ENCODE peak calls at places on chromosomes 16 and 17, in six cellular contexts. Q is K562, G is GM12892, S is GM12878, P is HepG2, I is H1. U is an unnamed sample.

GRCh38 chr16:85303354-85303883 is 191.1 kb upstream of the CIBAR2 start:
- DNase-seq in Q (peak), G (peak), S (no peak), P (peak), I (no peak), U (peak)

GRCh38 chr17:61867033-61867432 is 3.7 kb upstream of the BRIP1 start:
- DNase-seq in Q (no peak), G (no peak), S (no peak), P (no peak), I (no peak), U (no peak)

GRCh38 chr16:30731411-30731810 is 16.8 kb upstream of the PHKG2 start:
- DNase-seq in Q (no peak), G (no peak), S (no peak), P (no peak), I (no peak), U (no peak)

GRCh38 chr16:81181013-81181720 is 57.3 kb upstream of the BCO1 start:
- DNase-seq in Q (peak), G (no peak), S (no peak), P (peak), I (peak), U (no peak)

GRCh38 chr16:88381820-88382451 is 823 bp upstream of the ZNF469 start:
- DNase-seq in Q (no peak), G (no peak), S (no peak), P (no peak), I (peak), U (no peak)

GRCh38 chr17:61053469-61053868 is 346.2 kb upstream of the TBX2 start:
- DNase-seq in Q (no peak), G (no peak), S (no peak), P (no peak), I (no peak), U (no peak)

GRCh38 chr17:57956311-57957119 is 1.3 kb upstream of the CUEDC1 start:
- DNase-seq in Q (no peak), G (no peak), S (peak), P (no peak), I (no peak), U (peak)

GRCh38 chr17:12178644-12179330 is 158.1 kb downstream of the MAP2K4 start:
- DNase-seq in Q (no peak), G (no peak), S (no peak), P (no peak), I (no peak), U (no peak)

GRCh38 chr17:35372846-35373531 is 432 bp downstream of the SLFN11 start:
- DNase-seq in Q (peak), G (no peak), S (no peak), P (no peak), I (no peak), U (peak)

GRCh38 chr17:77217566-77217965 is 76.8 kb downstream of the SEC14L1 start:
- DNase-seq in Q (no peak), G (no peak), S (no peak), P (no peak), I (no peak), U (no peak)

GRCh38 chr16:72434159-72434558 is 262.2 kb upstream of the PMFBP1 start:
- DNase-seq in Q (no peak), G (no peak), S (no peak), P (no peak), I (no peak), U (no peak)

GRCh38 chr17:48055531-48056245 is 7.5 kb downstream of the NFE2L1 start:
- DNase-seq in Q (no peak), G (no peak), S (peak), P (no peak), I (peak), U (no peak)

GRCh38 chr16:47013172-47013571 is 39.7 kb upstream of the DNAJA2 start:
- DNase-seq in Q (no peak), G (no peak), S (no peak), P (no peak), I (no peak), U (no peak)

GRCh38 chr16:10362077-10362863 is 23.6 kb upstream of the ATF7IP2 start:
- DNase-seq in Q (peak), G (no peak), S (peak), P (peak), I (no peak), U (no peak)

GRCh38 chr16:70156207-70156978 is 17.2 kb upstream of the CLEC18C start:
- DNase-seq in Q (peak), G (no peak), S (no peak), P (no peak), I (no peak), U (no peak)

GRCh38 chr16:53358884-53359283 is 75.4 kb upstream of the RBL2 start:
- DNase-seq in Q (no peak), G (peak), S (no peak), P (no peak), I (no peak), U (no peak)

GRCh38 chr16:3878610-3879009 is 1.9 kb downstream of the CREBBP start:
- DNase-seq in Q (no peak), G (no peak), S (no peak), P (no peak), I (no peak), U (no peak)

GRCh38 chr17:80889897-80890550 is 101.6 kb upstream of the CHMP6 start:
- DNase-seq in Q (no peak), G (no peak), S (no peak), P (no peak), I (no peak), U (no peak)

GRCh38 chr16:52561910-52562741 is 15.2 kb upstream of the TOX3 start:
- DNase-seq in Q (no peak), G (no peak), S (no peak), P (peak), I (no peak), U (no peak)

GRCh38 chr16:89484923-89485679 is 5.3 kb downstream of the ANKRD11 start:
- DNase-seq in Q (no peak), G (no peak), S (peak), P (no peak), I (no peak), U (no peak)

GRCh38 chr17:37479025-37479424 is 10.7 kb upstream of the DUSP14 start:
- DNase-seq in Q (no peak), G (no peak), S (no peak), P (no peak), I (no peak), U (no peak)

GRCh38 chr17:37478187-37478586 is 11.5 kb upstream of the DUSP14 start:
- DNase-seq in Q (no peak), G (no peak), S (no peak), P (no peak), I (no peak), U (no peak)

GRCh38 chr17:37475713-37476420 is 13.8 kb upstream of the DUSP14 start:
- DNase-seq in Q (no peak), G (no peak), S (no peak), P (no peak), I (no peak), U (no peak)

GRCh38 chr17:37480427-37480826 is 9.3 kb upstream of the DUSP14 start:
- DNase-seq in Q (no peak), G (no peak), S (no peak), P (no peak), I (no peak), U (no peak)

GRCh38 chr17:37476431-37477130 is 13.1 kb upstream of the DUSP14 start:
- DNase-seq in Q (no peak), G (no peak), S (no peak), P (peak), I (no peak), U (no peak)
- TF ChIP-seq POLR2AphosphoS5 in Q (no peak), G (no peak), S (no peak), P (no peak), I (no peak), U (no peak)

DNA sequence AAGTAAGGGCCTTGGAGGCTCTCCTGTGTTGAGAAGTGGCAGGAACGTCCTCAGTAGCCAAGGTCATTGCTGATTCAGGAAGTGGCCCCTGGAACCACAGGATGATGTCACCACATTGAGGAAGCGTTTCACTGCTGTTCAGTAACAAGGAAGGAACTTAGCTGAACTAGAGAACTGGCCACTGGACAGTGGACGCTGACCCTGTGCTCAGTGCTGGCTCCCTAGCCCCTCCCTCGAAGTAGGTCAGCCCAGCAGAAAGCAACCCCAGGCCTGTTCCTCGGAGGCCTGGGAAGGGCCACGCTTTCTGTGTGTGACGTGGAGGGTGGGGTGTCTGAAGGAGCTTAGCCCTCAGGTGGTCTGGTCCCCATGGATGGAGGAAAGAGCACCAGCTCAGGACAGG is 58.3 kb downstream of the B9D1 start:
- DNase-seq in Q (peak), G (no peak), S (no peak), P (peak), I (no peak), U (no peak)
- TF ChIP-seq TAF1 in Q (no peak), G (no peak), S (no peak), P (no peak), I (no peak), U (no peak)

DNA sequence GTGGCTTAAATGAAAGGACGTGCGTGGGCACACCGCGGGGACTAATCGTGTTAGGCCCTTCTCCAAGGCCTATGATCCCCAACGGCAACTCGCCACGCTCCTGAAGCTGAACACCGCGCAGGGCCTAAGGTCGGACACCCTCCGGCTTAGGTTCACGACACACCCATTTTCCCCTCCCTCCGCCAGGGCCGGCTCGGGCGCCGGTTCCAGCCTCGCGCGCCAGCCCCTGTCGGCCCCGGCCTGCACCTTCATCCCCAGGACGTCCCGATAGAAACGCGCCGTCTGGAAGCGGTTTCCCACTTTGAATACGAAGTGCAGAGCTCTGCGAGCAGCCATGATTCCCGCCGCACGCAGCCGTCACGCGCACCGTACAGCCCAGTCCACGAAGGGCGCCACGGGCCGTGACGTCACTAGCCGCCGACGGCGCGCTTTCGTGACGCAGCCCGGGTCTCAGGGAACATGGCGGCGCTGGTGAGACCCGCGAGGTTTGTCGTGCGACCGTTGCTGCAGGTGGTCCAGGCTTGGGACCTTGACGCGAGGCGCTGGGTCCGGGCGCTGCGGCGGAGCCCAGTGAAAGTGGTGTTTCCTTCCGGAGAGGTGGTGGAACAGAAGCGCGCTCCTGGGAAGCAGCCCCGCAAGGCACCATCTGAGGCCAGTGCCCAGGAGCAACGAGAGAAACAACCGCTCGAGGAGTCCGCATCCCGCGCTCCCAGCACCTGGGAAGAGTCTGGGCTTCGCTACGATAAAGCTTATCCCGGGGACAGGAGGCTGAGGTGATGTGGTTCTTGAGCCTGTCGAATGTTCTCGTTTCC is at the start of the genes GLOD4 and MRM3:
- DNase-seq in Q (peak), G (peak), S (peak), P (peak), I (no peak), U (peak)
- TF ChIP-seq POLR2A in Q (peak), G (peak), S (peak), P (peak), I (peak), U (peak)

GRCh38 chr17:6752068-6752909 is 3.6 kb upstream of the XAF1 start:
- DNase-seq in Q (no peak), G (no peak), S (no peak), P (peak), I (no peak), U (no peak)
- TF ChIP-seq POLR2AphosphoS5 in Q (no peak), G (no peak), S (no peak), P (no peak), I (no peak), U (no peak)

DNA sequence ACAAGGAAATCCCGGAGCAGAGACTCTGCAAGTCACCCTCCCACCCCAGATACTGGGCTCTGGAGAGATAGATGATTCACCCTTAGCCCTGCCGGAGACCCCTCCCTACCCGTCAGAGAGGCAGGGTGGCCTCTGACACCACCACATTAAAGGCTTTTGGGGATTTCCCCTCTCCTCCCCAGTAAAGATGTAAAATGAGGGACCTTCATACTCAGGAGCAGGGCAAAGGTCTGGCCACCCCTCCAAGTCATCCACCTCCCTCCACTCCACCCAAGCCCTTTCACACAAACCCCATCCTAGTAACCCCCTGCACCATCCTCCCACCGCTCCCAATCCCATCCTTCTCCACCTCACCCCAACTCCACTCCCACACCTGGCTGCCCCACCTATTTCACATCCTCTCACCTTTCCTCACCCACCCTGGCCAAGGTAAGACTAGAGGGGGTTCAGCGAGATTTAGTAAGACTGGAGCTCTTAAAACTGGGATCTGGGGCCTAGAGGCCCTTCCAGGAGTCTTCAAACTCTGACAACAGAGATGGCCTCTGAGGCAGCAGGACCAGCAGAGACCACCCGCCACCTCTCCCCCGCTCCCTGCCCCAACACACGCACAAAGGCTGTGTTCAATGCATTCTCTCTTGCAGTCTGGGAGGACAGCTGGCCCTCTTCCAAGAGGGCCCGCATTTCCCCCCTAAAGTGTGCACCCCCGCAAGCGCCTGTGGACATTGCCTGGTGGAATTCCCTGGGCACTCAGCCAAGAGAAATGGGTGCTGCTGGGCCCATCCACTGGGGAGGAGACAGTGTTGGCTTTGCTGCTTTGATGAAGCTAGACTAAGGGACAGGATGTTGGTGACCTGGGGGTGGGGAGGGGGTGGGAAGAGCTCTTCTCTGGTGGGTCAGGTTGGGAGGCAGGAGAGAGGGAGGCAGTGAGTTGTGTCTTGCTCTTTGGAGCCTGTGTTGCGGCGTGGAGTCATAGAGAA is 1.1 kb downstream of the ABAT start:
- DNase-seq in Q (no peak), G (no peak), S (no peak), P (peak), I (no peak), U (no peak)
- TF ChIP-seq TAF1 in Q (no peak), G (no peak), S (no peak), P (no peak), I (no peak), U (no peak)

DNA sequence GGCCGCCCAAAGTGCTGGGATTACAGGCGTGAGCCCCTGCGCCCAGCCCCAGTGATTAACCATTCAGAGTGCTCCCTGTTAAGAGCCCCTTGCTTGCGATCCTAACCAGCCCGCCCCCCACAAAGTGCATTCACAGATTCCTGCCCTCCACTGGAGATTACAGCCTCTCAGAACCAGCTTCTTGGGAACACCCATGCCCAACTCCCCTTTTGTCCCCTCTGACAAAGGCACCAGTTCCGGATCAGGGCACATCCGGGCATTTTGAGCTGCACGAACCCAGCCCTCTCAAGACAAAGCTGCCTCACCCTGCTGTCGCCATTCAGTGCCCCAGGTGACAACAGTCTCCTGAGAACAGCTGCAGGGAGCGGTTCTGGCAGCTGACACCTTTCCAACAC is 848 bp upstream of the KRT19 start:
- DNase-seq in Q (no peak), G (no peak), S (no peak), P (no peak), I (no peak), U (no peak)
- TF ChIP-seq POLR2A in Q (no peak), G (no peak), S (no peak), P (no peak), I (no peak), U (no peak)

U was measured in GM12891.